ENCODE peak calls at places on chromosomes 1 and 21, in nine cellular contexts. V is H9, U is IMR-90, H is fibroblast of lung, M is SK-N-SH, S is mammary epithelial cell, F is hepatocyte, D is GM12878, G is GM23338. R is an unnamed sample.

GRCh38 chr1:148263906-148264255 is 111.8 kb upstream of the NBPF11 start:
- DNase-seq in F (no peak), H (no peak), D (no peak), V (no peak), M (no peak), U (no peak), G (peak; percentile 66), S (no peak), R (no peak)

GRCh38 chr1:75836528-75836927 is 39.8 kb downstream of the MSH4 start:
- DNase-seq in G (no peak), H (no peak), F (no peak), V (no peak), S (no peak), U (no peak), D (no peak), M (no peak), R (no peak)

GRCh38 chr1:19735419-19736127 is 64.1 kb downstream of the TMCO4 start:
- DNase-seq in G (no peak), F (no peak), M (no peak), S (peak; percentile 54), D (no peak), U (peak; percentile 98), H (peak; percentile 98), V (no peak), R (peak; percentile 98)

GRCh38 chr1:44030606-44031050 is 634 bp downstream of the SLC6A9 start:
- DNase-seq in D (no peak), F (peak; percentile 81), V (peak; percentile 70), G (peak; percentile 77), U (peak; percentile 34), S (no peak), M (peak; percentile 88), H (peak; percentile 33), R (peak; percentile 14)

GRCh38 chr1:180168786-180169640 is 14.3 kb downstream of the QSOX1 start:
- DNase-seq in H (peak; percentile 48), G (peak; percentile 88), V (peak; percentile 87), D (no peak), M (peak; percentile 78), U (peak; percentile 22), S (no peak), F (peak; percentile 69), R (no peak)

GRCh38 chr1:214901718-214902117 is 180.8 kb upstream of the KCNK2 start:
- DNase-seq in G (no peak), U (peak; percentile 78), S (peak; percentile 78), V (no peak), H (peak; percentile 47), F (no peak), D (no peak), M (no peak), R (peak; percentile 67)

GRCh38 chr1:218342091-218342490 is 3.0 kb upstream of the TGFB2 start:
- DNase-seq in M (no peak), G (no peak), S (no peak), D (no peak), H (no peak), V (no peak), U (no peak), F (no peak), R (no peak)

GRCh38 chr1:237012789-237013383 is 8.6 kb upstream of the MT1HL1 start:
- DNase-seq in S (peak; percentile 5), H (peak; percentile 68), D (no peak), F (peak; percentile 68), V (no peak), M (peak; percentile 28), U (no peak), G (no peak), R (peak; percentile 16)

GRCh38 chr1:116290085-116290670 is 82.9 kb upstream of the ATP1A1 start:
- DNase-seq in M (no peak), G (no peak), H (no peak), F (no peak), V (no peak), S (peak; percentile 93), U (no peak), D (no peak), R (no peak)

GRCh38 chr1:27166929-27167328 is 12.0 kb upstream of the SLC9A1 start:
- DNase-seq in G (no peak), U (no peak), S (no peak), M (no peak), F (no peak), V (no peak), H (no peak), D (no peak), R (no peak)

GRCh38 chr21:33608559-33608958 is 20.1 kb upstream of the DONSON start:
- DNase-seq in U (peak; percentile 65), D (no peak), V (no peak), F (no peak), M (no peak), H (peak; percentile 44), G (no peak), S (no peak), R (peak; percentile 6)

GRCh38 chr1:19949016-19949415 is 25.6 kb upstream of the PLA2G2E start:
- DNase-seq in U (peak; percentile 74), V (peak; percentile 36), F (no peak), D (no peak), S (peak; percentile 90), G (no peak), M (no peak), H (peak; percentile 60), R (peak; percentile 79)

GRCh38 chr1:168396508-168396907 is 115.8 kb downstream of the TBX19 start:
- DNase-seq in V (no peak), M (no peak), H (no peak), S (no peak), G (no peak), D (no peak), U (no peak), F (no peak), R (no peak)

GRCh38 chr21:34989337-34990151 is 59.6 kb downstream of the RUNX1 start:
- DNase-seq in D (no peak), S (peak; percentile 49), F (no peak), H (no peak), V (no peak), U (no peak), M (no peak), G (no peak), R (peak; percentile 70)

GRCh38 chr21:18529253-18529652 is 125.7 kb upstream of the TMPRSS15 start:
- DNase-seq in U (no peak), H (peak; percentile 81), G (no peak), D (no peak), F (peak; percentile 17), M (no peak), S (no peak), V (no peak), R (peak; percentile 93)
- H3K4me2 ChIP-seq in U (no peak overlapping the region), H (no peak overlapping the region), G (no peak overlapping the region), D (no peak overlapping the region), F (no peak overlapping the region), M (no peak overlapping the region), S (no peak overlapping the region), V (no peak overlapping the region), R (peak overlapping the region; percentile 17)

GRCh38 chr1:41621791-41622190 is 137.3 kb upstream of the EDN2 start:
- DNase-seq in U (no peak), M (no peak), D (no peak), S (no peak), H (no peak), F (no peak), G (no peak), V (no peak), R (no peak)

GRCh38 chr1:41622402-41622801 is 137.9 kb upstream of the EDN2 start:
- DNase-seq in D (no peak), U (peak; percentile 64), S (no peak), F (peak; percentile 51), V (no peak), H (peak; percentile 52), G (no peak), M (no peak), R (peak; percentile 67)

GRCh38 chr1:41619511-41620364 is 135.3 kb upstream of the EDN2 start:
- DNase-seq in H (no peak), F (no peak), D (no peak), M (no peak), V (no peak), G (no peak), U (no peak), S (peak; percentile 42), R (no peak)

GRCh38 chr1:41620365-41621169 is 136.1 kb upstream of the EDN2 start:
- DNase-seq in U (no peak), G (no peak), H (no peak), V (no peak), D (no peak), F (no peak), S (no peak), M (no peak), R (no peak)

GRCh38 chr1:41621256-41621655 is 136.8 kb upstream of the EDN2 start:
- DNase-seq in G (no peak), F (no peak), H (no peak), U (no peak), V (no peak), S (no peak), M (no peak), D (no peak), R (no peak)
- H4K20me1 ChIP-seq in G (no peaks in the 10 kb centered on the region), F (no peaks in the 10 kb centered on the region), H (no peaks in the 10 kb centered on the region), U (no peaks in the 10 kb centered on the region), V (no peaks in the 10 kb centered on the region), S (no peaks in the 10 kb centered on the region), M (no peaks in the 10 kb centered on the region), D (no peaks in the 10 kb centered on the region), R (peaks cover 46% of the 10 kb centered on the region)

DNA sequence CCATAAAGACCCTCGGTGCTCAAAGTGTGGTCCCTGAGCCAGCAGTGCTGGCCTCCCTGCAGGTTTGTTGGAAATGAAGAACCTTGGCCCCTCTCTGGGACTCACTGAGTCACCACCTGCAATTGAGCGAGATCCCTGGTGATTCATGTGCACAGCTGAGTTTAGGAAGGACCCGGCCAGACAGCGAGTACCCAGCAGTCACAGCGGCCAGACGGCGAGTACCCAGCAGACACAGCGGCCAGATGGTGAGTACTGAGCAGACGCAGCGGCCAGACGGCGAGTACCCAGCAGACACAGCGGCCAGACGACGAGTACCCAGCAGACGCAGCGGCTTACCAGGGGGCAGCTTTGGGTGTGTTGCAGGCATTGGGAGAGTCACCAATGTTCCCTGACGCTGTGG is 123.8 kb downstream of the PRDM16 start:
- DNase-seq in G (no peak), F (no peak), D (no peak), M (no peak), V (no peak), H (no peak), S (no peak), U (no peak), R (peak; percentile 70)
- H3K4me2 ChIP-seq in G (no peak overlapping the region), F (no peak overlapping the region), D (no peak overlapping the region), M (no peak overlapping the region), V (no peak overlapping the region), H (no peak overlapping the region), S (no peak overlapping the region), U (no peak overlapping the region), R (no peak overlapping the region)

DNA sequence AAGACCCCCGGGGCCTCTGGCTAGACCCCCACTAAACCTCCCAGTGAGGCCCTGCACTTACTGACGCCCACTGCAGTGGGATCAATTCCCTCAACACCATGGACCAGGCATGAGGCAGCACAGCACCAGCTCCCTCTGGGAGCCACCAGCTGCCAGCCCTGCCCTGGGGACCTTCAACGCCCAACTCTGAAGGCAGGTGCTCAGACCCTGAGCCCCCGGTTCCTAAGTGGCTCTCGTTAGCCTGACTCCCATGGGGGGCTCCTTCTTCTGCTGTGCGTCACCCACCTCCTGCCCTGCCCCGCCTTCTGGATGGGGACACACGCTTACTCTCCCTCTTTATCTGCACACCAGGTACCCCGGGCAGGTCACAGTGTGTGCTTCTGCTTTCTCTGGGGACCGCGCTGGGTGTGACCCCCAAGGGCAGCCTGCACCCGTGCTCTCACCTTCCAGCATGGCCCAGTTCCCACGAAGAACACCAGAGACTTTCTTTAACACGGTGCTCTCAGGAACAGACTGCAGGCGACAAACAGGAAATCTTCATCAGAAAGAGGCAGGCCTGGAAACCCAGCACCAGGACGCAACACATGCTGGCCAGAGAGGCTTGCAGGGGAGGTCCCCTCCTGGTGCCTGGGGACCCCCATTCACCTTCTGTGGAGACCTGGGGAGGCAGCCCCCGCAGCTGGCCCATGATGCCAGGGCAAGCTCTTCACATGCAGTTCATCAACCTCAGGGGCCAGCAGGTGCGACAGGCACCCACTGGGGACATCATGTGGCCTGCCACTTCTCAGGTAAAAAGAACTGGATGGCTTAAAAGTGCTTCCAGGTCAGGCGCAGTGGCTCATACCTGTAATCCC is 27.3 kb downstream of the WDR4 start:
- DNase-seq in H (no peak), D (no peak), G (no peak), M (no peak), V (no peak), S (no peak), U (no peak), F (no peak), R (no peak)
- H4K20me1 ChIP-seq in H (no peaks in the 10 kb centered on the region), D (no peaks in the 10 kb centered on the region), G (peaks cover 20% of the 10 kb centered on the region), M (peaks cover 5% of the 10 kb centered on the region), V (no peaks in the 10 kb centered on the region), S (peaks cover 2% of the 10 kb centered on the region), U (peaks cover 8% of the 10 kb centered on the region), F (no peaks in the 10 kb centered on the region), R (peaks cover 48% of the 10 kb centered on the region)